ENCODE peak calls at places on chromosome 7, in six cellular contexts. One of them, this sample, is unnamed.

GRCh38 chr7:46707973-46708372 is 786.9 kb upstream of the IGFBP3 start:
- DNase-seq in AG09309: no peak
- DNase-seq in mesothelial cell of epicardium: no peak
- DNase-seq in CD4-positive, alpha-beta T cell: no peak
- DNase-seq in endothelial cell: no peak
- DNase-seq in HL-60: no peak
- DNase-seq in this sample: no peak

GRCh38 chr7:41879113-41879385 is 176.2 kb upstream of the INHBA start:
- DNase-seq in endothelial cell: no peak
- DNase-seq in CD4-positive, alpha-beta T cell: no peak
- DNase-seq in AG09309: no peak
- DNase-seq in HL-60: no peak
- DNase-seq in mesothelial cell of epicardium: no peak
- DNase-seq in this sample: no peak

GRCh38 chr7:40057292-40057691 is 77.1 kb downstream of the MPLKIP start:
- DNase-seq in HL-60: no peak
- DNase-seq in CD4-positive, alpha-beta T cell: no peak
- DNase-seq in AG09309: no peak
- DNase-seq in endothelial cell: no peak
- DNase-seq in mesothelial cell of epicardium: no peak
- DNase-seq in this sample: no peak

GRCh38 chr7:30795161-30795943 is 24.1 kb downstream of the MINDY4 start:
- DNase-seq in CD4-positive, alpha-beta T cell: no peak
- DNase-seq in endothelial cell: no peak
- DNase-seq in AG09309: no peak
- DNase-seq in HL-60: no peak
- DNase-seq in mesothelial cell of epicardium: no peak
- DNase-seq in this sample: no peak

GRCh38 chr7:132815130-132815529 is 238.9 kb upstream of the PLXNA4 start:
- DNase-seq in endothelial cell: no peak
- DNase-seq in HL-60: no peak
- DNase-seq in CD4-positive, alpha-beta T cell: no peak
- DNase-seq in AG09309: no peak
- DNase-seq in mesothelial cell of epicardium: no peak
- DNase-seq in this sample: no peak

GRCh38 chr7:46603780-46604725 is 683.0 kb upstream of the IGFBP3 start:
- DNase-seq in CD4-positive, alpha-beta T cell: no peak
- DNase-seq in HL-60: no peak
- DNase-seq in mesothelial cell of epicardium: no peak
- DNase-seq in endothelial cell: no peak
- DNase-seq in AG09309: no peak
- DNase-seq in this sample: no peak

GRCh38 chr7:151063212-151063561 is 3.8 kb downstream of the SLC4A2 start:
- DNase-seq in mesothelial cell of epicardium: no peak
- DNase-seq in AG09309: no peak
- DNase-seq in HL-60: no peak
- DNase-seq in CD4-positive, alpha-beta T cell: no peak
- DNase-seq in endothelial cell: no peak
- DNase-seq in this sample: no peak

GRCh38 chr7:139016931-139017511 is 18.8 kb downstream of the ZC3HAV1L start:
- DNase-seq in CD4-positive, alpha-beta T cell: peak; percentile 55
- DNase-seq in endothelial cell: peak; percentile 57
- DNase-seq in mesothelial cell of epicardium: no peak
- DNase-seq in AG09309: no peak
- DNase-seq in HL-60: no peak
- DNase-seq in this sample: peak; percentile 63

DNA sequence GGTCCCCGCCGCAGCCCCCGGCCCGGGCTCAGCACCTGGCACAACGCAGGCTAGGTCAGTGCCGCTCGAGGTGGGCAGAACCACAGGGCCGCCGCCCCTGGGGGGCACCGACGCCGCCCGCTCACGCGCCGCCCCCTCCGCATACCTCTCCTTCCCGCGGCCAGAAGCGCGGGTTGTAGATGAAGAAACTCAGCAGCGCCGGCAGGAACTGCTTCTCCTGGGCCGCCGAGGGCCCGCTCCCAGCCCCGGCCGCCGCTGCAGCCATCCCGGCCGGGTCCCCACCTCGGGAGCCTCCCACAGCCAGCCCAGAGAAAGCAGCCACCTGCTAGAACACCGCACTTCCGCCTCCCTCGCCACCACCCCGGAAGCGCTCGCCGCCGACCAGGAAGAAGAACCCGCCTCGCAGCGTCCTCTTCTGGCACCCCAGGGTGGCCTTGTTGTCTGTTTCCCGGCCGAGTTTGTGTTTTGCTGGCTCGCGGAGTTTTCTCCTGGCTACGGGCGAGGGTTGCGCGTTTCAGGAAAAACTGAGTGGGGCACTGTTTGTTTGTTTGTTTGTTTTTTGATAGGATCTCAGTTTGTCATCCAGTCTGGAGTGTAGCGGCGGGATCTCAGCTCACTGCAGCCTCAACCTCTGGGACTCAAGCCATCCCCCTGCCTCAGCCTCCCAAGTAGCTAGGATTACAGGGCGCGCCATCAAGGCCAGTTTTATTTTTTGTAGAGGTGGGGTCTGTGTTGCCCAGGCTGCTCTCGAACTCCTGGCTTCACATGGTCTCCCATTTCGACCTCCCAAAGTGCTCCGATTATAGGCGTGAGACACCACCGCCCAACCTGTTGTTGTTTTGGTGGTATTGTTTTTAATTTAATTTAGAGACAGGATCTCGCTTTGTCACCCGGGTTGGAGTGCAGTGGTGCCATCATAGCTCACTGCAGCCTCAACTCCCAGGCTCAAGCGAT is 17.7 kb downstream of the OCM2 start:
- DNase-seq in CD4-positive, alpha-beta T cell: peak; percentile 80
- DNase-seq in AG09309: peak; percentile 10
- DNase-seq in endothelial cell: peak; percentile 28
- DNase-seq in HL-60: peak; percentile 72
- DNase-seq in mesothelial cell of epicardium: peak; percentile 58
- DNase-seq in this sample: peak; percentile 93
- TF ChIP-seq CTCF in CD4-positive, alpha-beta T cell: peak; percentile 28
- TF ChIP-seq CTCF in AG09309: peak; percentile 42
- TF ChIP-seq CTCF in endothelial cell: no peak
- TF ChIP-seq CTCF in HL-60: peak; percentile 13
- TF ChIP-seq CTCF in mesothelial cell of epicardium: no peak
- TF ChIP-seq CTCF in this sample: no peak

GRCh38 chr7:32298403-32299132 is 191.6 kb downstream of the LSM5 start:
- DNase-seq in HL-60: no peak
- DNase-seq in AG09309: no peak
- DNase-seq in endothelial cell: peak; percentile 28
- DNase-seq in mesothelial cell of epicardium: no peak
- DNase-seq in CD4-positive, alpha-beta T cell: no peak
- DNase-seq in this sample: no peak
- TF ChIP-seq CTCF in HL-60: no peak
- TF ChIP-seq CTCF in AG09309: no peak
- TF ChIP-seq CTCF in endothelial cell: no peak
- TF ChIP-seq CTCF in mesothelial cell of epicardium: no peak
- TF ChIP-seq CTCF in CD4-positive, alpha-beta T cell: no peak
- TF ChIP-seq CTCF in this sample: no peak

GRCh38 chr7:123797673-123798526 is 47.1 kb upstream of the HYAL4 start:
- DNase-seq in HL-60: peak; percentile 7
- DNase-seq in mesothelial cell of epicardium: no peak
- DNase-seq in CD4-positive, alpha-beta T cell: no peak
- DNase-seq in AG09309: peak; percentile 45
- DNase-seq in endothelial cell: no peak
- DNase-seq in this sample: no peak
- TF ChIP-seq CTCF in HL-60: no peak
- TF ChIP-seq CTCF in mesothelial cell of epicardium: peak; percentile 75
- TF ChIP-seq CTCF in CD4-positive, alpha-beta T cell: peak; percentile 19
- TF ChIP-seq CTCF in AG09309: peak; percentile 43
- TF ChIP-seq CTCF in endothelial cell: peak; percentile 74
- TF ChIP-seq CTCF in this sample: peak; percentile 35

GRCh38 chr7:23106491-23106800 is 861 bp downstream of the KLHL7 start:
- DNase-seq in mesothelial cell of epicardium: no peak
- DNase-seq in AG09309: no peak
- DNase-seq in HL-60: no peak
- DNase-seq in CD4-positive, alpha-beta T cell: no peak
- DNase-seq in endothelial cell: no peak
- DNase-seq in this sample: no peak

GRCh38 chr7:23105086-23105643 is 420 bp upstream of the KLHL7 start:
- DNase-seq in AG09309: no peak
- DNase-seq in mesothelial cell of epicardium: no peak
- DNase-seq in CD4-positive, alpha-beta T cell: no peak
- DNase-seq in endothelial cell: no peak
- DNase-seq in HL-60: no peak
- DNase-seq in this sample: no peak

GRCh38 chr7:23106801-23107713 is 1.5 kb downstream of the KLHL7 start:
- DNase-seq in mesothelial cell of epicardium: no peak
- DNase-seq in CD4-positive, alpha-beta T cell: no peak
- DNase-seq in endothelial cell: no peak
- DNase-seq in AG09309: no peak
- DNase-seq in HL-60: no peak
- DNase-seq in this sample: no peak

GRCh38 chr7:23107781-23108180 is 2.2 kb downstream of the KLHL7 start:
- DNase-seq in CD4-positive, alpha-beta T cell: no peak
- DNase-seq in HL-60: no peak
- DNase-seq in endothelial cell: no peak
- DNase-seq in AG09309: no peak
- DNase-seq in mesothelial cell of epicardium: no peak
- DNase-seq in this sample: no peak

GRCh38 chr7:23105644-23106490 is at the start of gene KLHL7:
- DNase-seq in AG09309: peak; percentile 46
- DNase-seq in HL-60: peak; percentile 81
- DNase-seq in CD4-positive, alpha-beta T cell: peak; percentile 90
- DNase-seq in endothelial cell: peak; percentile 95
- DNase-seq in mesothelial cell of epicardium: peak; percentile 96
- DNase-seq in this sample: peak; percentile 88
- TF ChIP-seq CTCF in AG09309: no peak
- TF ChIP-seq CTCF in HL-60: no peak
- TF ChIP-seq CTCF in CD4-positive, alpha-beta T cell: peak; percentile 7
- TF ChIP-seq CTCF in endothelial cell: no peak
- TF ChIP-seq CTCF in mesothelial cell of epicardium: no peak
- TF ChIP-seq CTCF in this sample: no peak

GRCh38 chr7:129189661-129190310 is 1.4 kb downstream of the SMO start:
- DNase-seq in endothelial cell: no peak
- DNase-seq in mesothelial cell of epicardium: no peak
- DNase-seq in AG09309: no peak
- DNase-seq in HL-60: no peak
- DNase-seq in CD4-positive, alpha-beta T cell: no peak
- DNase-seq in this sample: no peak

GRCh38 chr7:129187681-129188371 is 607 bp upstream of the SMO start:
- DNase-seq in mesothelial cell of epicardium: no peak
- DNase-seq in CD4-positive, alpha-beta T cell: no peak
- DNase-seq in AG09309: no peak
- DNase-seq in HL-60: no peak
- DNase-seq in endothelial cell: no peak
- DNase-seq in this sample: no peak

GRCh38 chr7:129188372-129188891 is at the start of gene SMO:
- DNase-seq in AG09309: no peak
- DNase-seq in CD4-positive, alpha-beta T cell: no peak
- DNase-seq in HL-60: no peak
- DNase-seq in mesothelial cell of epicardium: peak; percentile 77
- DNase-seq in endothelial cell: peak; percentile 57
- DNase-seq in this sample: peak; percentile 48

GRCh38 chr7:129191272-129191671 is 2.8 kb downstream of the SMO start:
- DNase-seq in HL-60: no peak
- DNase-seq in mesothelial cell of epicardium: no peak
- DNase-seq in AG09309: no peak
- DNase-seq in endothelial cell: no peak
- DNase-seq in CD4-positive, alpha-beta T cell: no peak
- DNase-seq in this sample: no peak

GRCh38 chr7:129188892-129189660 is 643 bp downstream of the SMO start:
- DNase-seq in endothelial cell: peak; percentile 44
- DNase-seq in mesothelial cell of epicardium: no peak
- DNase-seq in HL-60: no peak
- DNase-seq in AG09309: no peak
- DNase-seq in CD4-positive, alpha-beta T cell: no peak
- DNase-seq in this sample: peak; percentile 70
- TF ChIP-seq CTCF in endothelial cell: no peak
- TF ChIP-seq CTCF in mesothelial cell of epicardium: no peak
- TF ChIP-seq CTCF in HL-60: no peak
- TF ChIP-seq CTCF in AG09309: no peak
- TF ChIP-seq CTCF in CD4-positive, alpha-beta T cell: no peak
- TF ChIP-seq CTCF in this sample: no peak

GRCh38 chr7:44285561-44285960 is 39.8 kb downstream of the CAMK2B start:
- DNase-seq in endothelial cell: no peak
- DNase-seq in CD4-positive, alpha-beta T cell: no peak
- DNase-seq in AG09309: no peak
- DNase-seq in mesothelial cell of epicardium: peak; percentile 5
- DNase-seq in HL-60: no peak
- DNase-seq in this sample: no peak
- TF ChIP-seq CTCF in endothelial cell: no peak
- TF ChIP-seq CTCF in CD4-positive, alpha-beta T cell: no peak
- TF ChIP-seq CTCF in AG09309: no peak
- TF ChIP-seq CTCF in mesothelial cell of epicardium: no peak
- TF ChIP-seq CTCF in HL-60: no peak
- TF ChIP-seq CTCF in this sample: no peak

GRCh38 chr7:118169146-118169545 is 14.8 kb upstream of the LSM8 start:
- DNase-seq in HL-60: no peak
- DNase-seq in AG09309: no peak
- DNase-seq in endothelial cell: no peak
- DNase-seq in CD4-positive, alpha-beta T cell: no peak
- DNase-seq in mesothelial cell of epicardium: no peak
- DNase-seq in this sample: no peak
- TF ChIP-seq CTCF in HL-60: no peak
- TF ChIP-seq CTCF in AG09309: peak; percentile 14
- TF ChIP-seq CTCF in endothelial cell: no peak
- TF ChIP-seq CTCF in CD4-positive, alpha-beta T cell: no peak
- TF ChIP-seq CTCF in mesothelial cell of epicardium: no peak
- TF ChIP-seq CTCF in this sample: no peak

GRCh38 chr7:369981-370621 is 80.1 kb downstream of the FOXL3 start:
- DNase-seq in mesothelial cell of epicardium: no peak
- DNase-seq in CD4-positive, alpha-beta T cell: no peak
- DNase-seq in endothelial cell: no peak
- DNase-seq in HL-60: no peak
- DNase-seq in AG09309: no peak
- DNase-seq in this sample: no peak
- TF ChIP-seq CTCF in mesothelial cell of epicardium: peak; percentile 60
- TF ChIP-seq CTCF in CD4-positive, alpha-beta T cell: no peak
- TF ChIP-seq CTCF in endothelial cell: peak; percentile 22
- TF ChIP-seq CTCF in HL-60: no peak
- TF ChIP-seq CTCF in AG09309: no peak
- TF ChIP-seq CTCF in this sample: no peak